ENCODE peak calls at places on chromosomes 7 and 10, in five cellular contexts. V, U, B, C and A are unnamed samples.

GRCh38 chr7:44277391-44277790 is 48.0 kb downstream of the CAMK2B start:
- DNase-seq in V (peak), C (no peak), U (no peak), B (no peak), A (no peak)

GRCh38 chr10:119705434-119705831 is 20.4 kb upstream of the INPP5F start:
- DNase-seq in C (no peak), U (no peak), B (peak), V (no peak), A (no peak)

GRCh38 chr10:118214751-118215150 is 127.4 kb downstream of the FAM204A start:
- DNase-seq in V (no peak), U (no peak), B (no peak), C (no peak), A (no peak)

GRCh38 chr7:96300487-96300886 is 21.4 kb downstream of the SLC25A13 start:
- DNase-seq in U (no peak), B (no peak), V (no peak), C (no peak), A (no peak)

GRCh38 chr7:97043281-97043680 is 18.6 kb upstream of the DLX5 start:
- DNase-seq in B (no peak), V (no peak), U (peak), C (no peak), A (no peak)

GRCh38 chr10:110456523-110457091 is 41.1 kb upstream of the DUSP5 start:
- DNase-seq in U (peak), C (no peak), V (no peak), B (no peak), A (no peak)

GRCh38 chr7:141386881-141387280 is 164.3 kb upstream of the AGK start:
- DNase-seq in B (no peak), U (no peak), C (no peak), V (no peak), A (no peak)

GRCh38 chr7:128053023-128053422 is 21.8 kb upstream of the LRRC4 start:
- DNase-seq in C (peak), B (no peak), U (peak), V (peak), A (no peak)

GRCh38 chr7:33854178-33854577 is 51.2 kb upstream of the BMPER start:
- DNase-seq in U (peak), V (no peak), C (no peak), B (no peak), A (no peak)

GRCh38 chr10:97547889-97548485 is 24.6 kb upstream of the ANKRD2 start:
- DNase-seq in U (peak), V (no peak), B (no peak), C (no peak), A (no peak)

GRCh38 chr7:140230517-140230861 is 53.7 kb upstream of the KDM7A start:
- DNase-seq in B (no peak), V (peak), C (no peak), U (no peak), A (no peak)

GRCh38 chr7:2689951-2690705 is 2.1 kb downstream of the AMZ1 start:
- DNase-seq in U (peak), C (no peak), V (no peak), B (no peak), A (no peak)

GRCh38 chr7:101133621-101134398 is 6.9 kb downstream of the SERPINE1 start:
- DNase-seq in B (no peak), U (peak), V (no peak), C (peak), A (no peak)
- TF ChIP-seq RCOR1 in B (no peak), U (no peak), V (no peak), C (no peak), A (no peak)

DNA sequence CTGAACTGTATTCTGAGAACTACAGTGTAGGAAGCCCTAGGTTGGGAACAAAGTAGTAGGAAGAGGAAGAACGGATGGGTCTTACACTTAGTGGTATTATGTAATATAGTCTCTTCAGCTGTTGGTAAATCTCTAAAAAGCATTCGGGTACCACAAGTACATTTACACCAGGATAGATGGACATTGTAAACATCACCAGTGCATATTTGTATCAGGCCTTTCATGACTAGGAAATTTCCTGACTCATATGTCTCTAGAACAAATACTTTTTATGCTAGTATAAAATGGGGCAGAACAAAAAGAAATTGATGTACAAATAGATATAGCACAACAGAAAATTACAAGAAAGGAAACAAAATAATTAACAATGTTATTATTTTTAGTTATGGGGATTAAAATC is 21.5 kb upstream of the OR6B1 start:
- DNase-seq in V (no peak), B (no peak), U (no peak), C (no peak), A (no peak)
- TF ChIP-seq RCOR1 in V (no peak), B (no peak), U (no peak), C (no peak), A (no peak)

GRCh38 chr10:1465993-1466764 is 271.1 kb downstream of the ADARB2 start:
- DNase-seq in C (no peak), U (no peak), B (no peak), V (no peak), A (no peak)
- TF ChIP-seq RCOR1 in C (no peak), U (no peak), B (no peak), V (no peak), A (no peak)

GRCh38 chr10:10396601-10397000 is 621.1 kb upstream of the CELF2 start:
- DNase-seq in U (peak), B (no peak), C (no peak), V (no peak), A (no peak)

GRCh38 chr10:10389182-10389581 is 628.5 kb upstream of the CELF2 start:
- DNase-seq in V (no peak), C (no peak), B (no peak), U (no peak), A (no peak)

GRCh38 chr10:10397906-10398305 is 619.8 kb upstream of the CELF2 start:
- DNase-seq in C (no peak), B (no peak), U (no peak), V (no peak), A (no peak)

DNA sequence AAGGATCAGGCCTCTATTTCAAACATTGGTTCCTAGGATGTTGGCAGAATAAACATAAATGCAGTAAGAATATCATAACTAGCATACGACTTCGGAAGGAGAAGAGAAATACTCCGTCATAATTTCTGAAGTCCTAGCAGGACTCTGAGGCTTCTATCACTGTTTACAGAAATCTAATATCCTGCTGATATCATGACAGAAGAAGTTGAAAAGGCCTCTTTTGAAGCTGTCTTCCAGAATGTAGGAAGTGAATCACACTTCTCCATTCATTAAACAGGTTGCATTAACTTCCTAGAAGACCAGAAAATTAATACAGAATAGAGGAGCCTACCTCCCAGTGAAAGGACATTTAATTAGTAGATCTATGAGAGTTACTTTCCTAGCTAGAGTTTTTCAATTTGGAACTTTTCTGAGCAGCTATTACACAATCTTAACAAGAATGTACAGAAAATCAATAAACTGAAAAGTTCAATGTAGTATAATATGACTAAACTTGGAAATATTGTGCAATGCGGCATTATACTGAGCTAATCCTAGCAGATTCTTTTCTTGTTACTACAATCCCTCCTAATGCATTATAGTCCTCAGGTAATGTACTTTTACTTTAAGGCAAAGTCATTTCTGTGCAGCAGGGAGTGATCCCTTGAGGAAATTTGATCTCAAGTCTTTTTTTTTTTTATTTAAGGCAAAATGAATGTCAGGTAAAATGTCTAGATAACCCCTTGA is 622.6 kb upstream of the CELF2 start:
- DNase-seq in U (peak), B (no peak), C (no peak), V (no peak), A (no peak)
- TF ChIP-seq RCOR1 in U (no peak), B (no peak), C (no peak), V (no peak), A (no peak)

GRCh38 chr10:52639652-52640051 is 132.9 kb downstream of the MBL2 start:
- DNase-seq in U (no peak), C (no peak), V (peak), B (no peak), A (no peak)

GRCh38 chr10:52636874-52637273 is 135.7 kb downstream of the MBL2 start:
- DNase-seq in V (no peak), C (no peak), U (no peak), B (no peak), A (no peak)

GRCh38 chr10:52642208-52642607 is 130.4 kb downstream of the MBL2 start:
- DNase-seq in C (no peak), V (no peak), U (no peak), B (no peak), A (no peak)

GRCh38 chr10:52635651-52636050 is 136.9 kb downstream of the MBL2 start:
- DNase-seq in B (no peak), U (no peak), V (no peak), C (no peak), A (no peak)

GRCh38 chr10:52637592-52637991 is 135.0 kb downstream of the MBL2 start:
- DNase-seq in C (no peak), U (no peak), B (no peak), V (no peak), A (peak)
- TF ChIP-seq RCOR1 in C (no peak), U (no peak), B (no peak), V (no peak), A (no peak)

GRCh38 chr10:112565434-112566053 is 118.5 kb downstream of the VTI1A start:
- DNase-seq in B (no peak), V (peak), U (peak), C (peak), A (peak)

GRCh38 chr10:112564337-112564736 is 117.3 kb downstream of the VTI1A start:
- DNase-seq in U (no peak), C (no peak), B (no peak), V (no peak), A (no peak)

GRCh38 chr10:112562122-112562521 is 115.1 kb downstream of the VTI1A start:
- DNase-seq in C (no peak), U (no peak), B (no peak), V (no peak), A (no peak)

GRCh38 chr10:112559328-112559727 is 112.3 kb downstream of the VTI1A start:
- DNase-seq in C (no peak), U (no peak), B (no peak), V (no peak), A (no peak)

DNA sequence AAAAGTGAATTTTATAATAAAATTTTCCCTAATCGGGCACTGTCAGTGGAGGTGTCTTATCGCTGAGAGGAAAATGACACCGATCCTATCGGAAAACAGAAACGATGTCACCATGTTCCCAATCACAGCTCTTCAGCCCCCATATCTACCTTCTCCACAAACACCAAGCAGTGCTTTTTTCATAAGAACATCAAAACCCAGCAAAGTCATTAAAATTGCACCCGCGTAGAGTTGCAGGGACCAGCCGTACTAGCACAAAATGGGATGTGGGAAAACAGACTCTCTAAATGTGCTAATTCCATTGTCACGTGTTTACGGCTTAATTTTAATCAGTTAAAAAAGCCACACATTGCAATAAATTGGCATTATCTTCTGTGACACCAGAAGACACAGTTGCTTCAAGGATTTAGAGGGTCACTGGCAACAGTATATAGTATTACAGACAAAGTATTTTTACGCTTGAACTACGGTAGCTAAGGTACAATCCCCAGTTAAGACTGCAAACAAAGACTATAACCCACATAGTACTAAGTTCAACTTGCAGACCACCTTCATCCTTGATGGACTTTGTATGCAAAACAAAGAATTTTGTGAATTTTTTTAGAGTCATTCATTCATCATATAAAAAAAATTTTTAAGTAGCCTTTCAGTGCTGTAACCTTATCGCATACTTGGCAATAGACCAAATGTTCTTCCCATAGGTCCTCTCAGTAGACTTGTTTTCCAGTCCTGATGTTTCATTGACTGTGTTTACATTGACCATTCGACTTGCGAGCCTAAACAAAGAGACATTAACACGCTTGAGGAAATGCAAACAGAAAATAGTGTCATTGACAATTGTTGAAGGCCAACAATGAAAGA is 116.0 kb downstream of the VTI1A start:
- DNase-seq in U (peak), C (no peak), B (no peak), V (no peak), A (no peak)
- TF ChIP-seq RCOR1 in U (no peak), C (no peak), B (no peak), V (no peak), A (no peak)

GRCh38 chr7:101507327-101507726 is 121.8 kb downstream of the MYL10 start:
- DNase-seq in C (no peak), V (no peak), B (no peak), U (no peak), A (no peak)

GRCh38 chr7:101506531-101506930 is 122.6 kb downstream of the MYL10 start:
- DNase-seq in V (no peak), U (peak), B (no peak), C (no peak), A (peak)

GRCh38 chr7:101507791-101508252 is 121.3 kb downstream of the MYL10 start:
- DNase-seq in U (peak), C (peak), V (peak), B (no peak), A (peak)

GRCh38 chr7:101511965-101512364 is 117.1 kb downstream of the MYL10 start:
- DNase-seq in C (no peak), U (no peak), V (no peak), B (no peak), A (no peak)

DNA sequence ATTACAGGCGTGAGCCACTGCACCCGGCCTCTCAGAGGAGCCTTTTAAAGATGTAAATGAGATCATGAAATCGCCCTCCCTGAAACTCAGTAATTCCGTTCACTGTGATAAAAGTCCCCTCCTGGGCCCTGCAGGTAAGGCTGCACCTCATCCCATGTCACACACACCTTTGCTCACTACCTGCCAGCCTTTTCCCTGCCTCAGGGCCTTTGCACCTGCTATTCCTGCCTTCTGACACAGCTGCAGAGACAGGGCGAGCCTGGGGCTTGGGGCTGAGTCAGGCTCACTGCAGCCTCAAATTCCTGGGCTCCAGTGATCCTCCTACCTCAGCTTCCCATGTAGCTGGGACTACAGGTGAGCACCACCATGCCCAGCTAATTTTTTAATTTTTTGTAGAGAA is 118.8 kb downstream of the MYL10 start:
- DNase-seq in B (no peak), C (no peak), V (no peak), U (no peak), A (no peak)
- TF ChIP-seq RCOR1 in B (no peak), C (no peak), V (no peak), U (no peak), A (no peak)

GRCh38 chr10:121406823-121407545 is 191.3 kb downstream of the FGFR2 start:
- DNase-seq in V (no peak), B (no peak), U (no peak), C (no peak), A (no peak)
- TF ChIP-seq RCOR1 in V (no peak), B (no peak), U (no peak), C (no peak), A (no peak)

GRCh38 chr10:5631936-5632335 is 34.5 kb downstream of the ASB13 start:
- DNase-seq in B (no peak), U (no peak), V (no peak), C (no peak), A (no peak)
- TF ChIP-seq RCOR1 in B (no peak), U (no peak), V (no peak), C (no peak), A (no peak)

GRCh38 chr7:116692599-116693308 is 20.8 kb downstream of the MET start:
- DNase-seq in B (no peak), C (no peak), V (no peak), U (peak), A (no peak)
- TF ChIP-seq RCOR1 in B (no peak), C (no peak), V (no peak), U (no peak), A (no peak)